ENCODE peak calls at places on chromosomes 16 and 17, in four cellular contexts. S, G, O and Y are unnamed samples.
A peak's percentile ranks its signal among the peaks of the same experiment; 100 is the strongest.

GRCh38 chr17:42669705-42670198 is 7.0 kb downstream of the PLEKHH3 start:
- DNase-seq in S (no peak), O (no peak), G (no peak), Y (no peak)

GRCh38 chr17:12987120-12987519 is 30.7 kb downstream of the ELAC2 start:
- DNase-seq in G (no peak), O (no peak), S (peak; percentile 75), Y (no peak)

GRCh38 chr16:79931721-79932120 is 331.2 kb upstream of the MAF start:
- DNase-seq in S (no peak), O (no peak), G (no peak), Y (no peak)

GRCh38 chr17:42287305-42288077 is 807 bp upstream of the STAT5A start:
- DNase-seq in S (no peak), G (no peak), O (peak; percentile 33), Y (peak; percentile 60)

GRCh38 chr16:21244798-21245197 is 11.3 kb downstream of the ANKS4B start:
- DNase-seq in S (no peak), G (no peak), O (peak; percentile 49), Y (no peak)

GRCh38 chr17:49015924-49016774 is 19.0 kb downstream of the IGF2BP1 start:
- DNase-seq in S (no peak), G (no peak), O (no peak), Y (peak; percentile 64)

GRCh38 chr16:57134982-57135381 is 42.6 kb downstream of the CPNE2 start:
- DNase-seq in G (no peak), S (no peak), O (no peak), Y (no peak)

GRCh38 chr16:28297784-28298510 is 5.6 kb downstream of the SBK1 start:
- DNase-seq in O (no peak), G (no peak), S (no peak), Y (no peak)

GRCh38 chr16:10827691-10828341 is 9.2 kb upstream of the TVP23A start:
- DNase-seq in S (no peak), G (no peak), O (peak; percentile 96), Y (peak; percentile 92)

GRCh38 chr17:74190154-74190553 is 13.3 kb upstream of the RPL38 start:
- DNase-seq in G (peak; percentile 66), S (peak; percentile 53), O (peak; percentile 62), Y (no peak)

GRCh38 chr17:83200746-83201145 is 121.3 kb downstream of the METRNL start:
- DNase-seq in G (no peak), S (no peak), O (peak; percentile 42), Y (no peak)

DNA sequence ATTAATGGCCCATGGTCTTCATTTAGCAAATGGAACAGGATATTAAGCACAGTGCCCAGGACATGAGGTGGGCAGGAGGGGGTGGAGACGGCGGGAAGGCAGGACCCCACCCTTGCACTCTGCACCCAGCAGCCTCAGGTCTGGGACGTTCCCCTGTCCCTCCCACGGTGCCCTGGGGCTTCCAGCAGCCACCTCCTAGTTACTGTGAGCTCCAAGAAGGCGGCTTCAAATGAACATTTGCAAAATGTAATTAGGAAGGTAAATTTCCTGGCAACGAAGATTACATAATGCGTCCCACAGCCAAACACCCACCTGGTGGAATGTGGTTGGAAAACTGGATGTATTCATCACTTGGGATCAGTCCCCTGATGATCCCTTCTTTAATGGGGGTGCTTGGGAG is 59.4 kb downstream of the ENGASE start:
- DNase-seq in S (no peak), G (no peak), O (no peak), Y (no peak)
- H3K4me3 ChIP-seq in S (no peak overlapping the region), G (no peak overlapping the region), O (no peak overlapping the region), Y (no peak overlapping the region)

DNA sequence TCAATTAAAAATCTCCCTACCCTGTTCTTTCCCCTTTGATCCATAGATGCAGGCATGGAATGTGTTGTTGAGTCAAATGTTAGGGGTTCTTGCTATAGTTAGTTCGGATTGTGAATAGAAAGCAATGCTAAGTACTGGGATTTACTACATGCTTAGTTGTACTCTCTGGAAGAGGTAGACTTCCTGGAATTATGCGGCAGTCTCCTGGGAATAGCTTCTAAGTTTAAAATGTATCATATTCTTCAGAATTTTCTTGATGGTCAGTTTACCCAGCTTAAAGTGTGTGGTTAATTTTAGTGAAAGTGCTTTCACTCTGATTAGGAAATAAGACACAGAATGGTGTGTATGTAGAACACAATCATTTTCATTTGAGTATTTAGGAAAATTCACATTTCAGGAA is 3.5 kb downstream of the CLTC start:
- DNase-seq in S (peak; percentile 8), G (no peak), O (peak; percentile 47), Y (no peak)
- H3K4me3 ChIP-seq in S (no peak overlapping the region), G (no peak overlapping the region), O (peak overlapping the region; percentile 36), Y (peak overlapping the region; percentile 98)

GRCh38 chr16:19115148-19116021 is 1.6 kb downstream of the ITPRIPL2 start:
- DNase-seq in O (no peak), S (no peak), G (no peak), Y (no peak)
- H3K4me3 ChIP-seq in O (peak overlapping the region; percentile 80), S (no peak overlapping the region), G (peak overlapping the region; percentile 59), Y (peak overlapping the region; percentile 60)

GRCh38 chr17:9355841-9356240 is 219.8 kb downstream of the STX8 start:
- DNase-seq in G (no peak), S (no peak), O (no peak), Y (no peak)

GRCh38 chr17:9360610-9361571 is 214.7 kb downstream of the STX8 start:
- DNase-seq in O (peak; percentile 93), G (no peak), S (no peak), Y (no peak)

GRCh38 chr17:9361572-9361955 is 214.1 kb downstream of the STX8 start:
- DNase-seq in O (no peak), S (no peak), G (no peak), Y (no peak)

GRCh38 chr17:9356488-9356911 is 219.1 kb downstream of the STX8 start:
- DNase-seq in S (peak; percentile 11), O (no peak), G (no peak), Y (no peak)
- H3K4me3 ChIP-seq in S (no peak overlapping the region), O (no peak overlapping the region), G (no peak overlapping the region), Y (no peak overlapping the region)